ENCODE peak calls at places on chromosomes 1 and 21, in six cellular contexts. U is stimulated activated CD8-positive, alpha-beta memory T cell treated with anti-CD3 and anti-CD28 coated beads, Interleukin-7, amount 100 ng/mL, for 1 hour; A is AG08395; D is GM20000; E is T-helper 9 cell; G is AG09309. S is an unnamed sample.

GRCh38 chr1:50027794-50028193 is 4.0 kb upstream of the AGBL4 start:
- DNase-seq in U (no peak), D (no peak), A (no peak), E (no peak), G (no peak), S (no peak)

GRCh38 chr1:63651110-63651776 is 58.0 kb downstream of the PGM1 start:
- DNase-seq in E (no peak), D (no peak), G (no peak), A (peak; percentile 13), U (no peak), S (no peak)

GRCh38 chr1:9718006-9718680 is 66.6 kb downstream of the PIK3CD start:
- DNase-seq in U (no peak), G (no peak), A (no peak), E (no peak), D (no peak), S (no peak)

GRCh38 chr1:202130275-202130646 is 7.5 kb downstream of the GPR37L1 start:
- DNase-seq in E (no peak), D (no peak), G (no peak), A (no peak), U (no peak), S (no peak)

GRCh38 chr21:17270234-17270633 is 242.6 kb upstream of the CXADR start:
- DNase-seq in G (peak; percentile 17), U (no peak), A (peak; percentile 47), E (no peak), D (no peak), S (peak; percentile 15)

GRCh38 chr1:153745417-153745816 is 17.6 kb downstream of the INTS3 start:
- DNase-seq in A (no peak), U (no peak), E (no peak), G (no peak), D (no peak), S (no peak)

GRCh38 chr1:54107131-54107530 is 45.7 kb downstream of the CDCP2 start:
- DNase-seq in U (no peak), A (peak; percentile 56), D (no peak), G (no peak), E (no peak), S (no peak)

GRCh38 chr1:231049121-231049979 is 9.3 kb upstream of the FAM89A start:
- DNase-seq in G (no peak), U (no peak), E (no peak), D (no peak), A (no peak), S (peak; percentile 19)

GRCh38 chr1:25820247-25821111 is 725 bp downstream of the MTFR1L start:
- DNase-seq in G (no peak), A (peak; percentile 82), E (peak; percentile 51), U (peak; percentile 42), D (peak; percentile 89), S (peak; percentile 80)

GRCh38 chr1:214341459-214341858 is 60.5 kb downstream of the SMYD2 start:
- DNase-seq in A (no peak), G (no peak), D (no peak), U (no peak), E (no peak), S (no peak)

GRCh38 chr21:27422435-27422834 is 455.5 kb upstream of the ADAMTS5 start:
- DNase-seq in U (no peak), D (no peak), G (peak; percentile 34), A (no peak), E (no peak), S (no peak)

GRCh38 chr1:212618466-212619210 is 10.1 kb downstream of the ATF3 start:
- DNase-seq in D (no peak), A (peak; percentile 52), U (no peak), G (no peak), E (no peak), S (no peak)

GRCh38 chr21:35578831-35579470 is 481.4 kb downstream of the SETD4 start:
- DNase-seq in D (no peak), E (no peak), U (no peak), G (peak; percentile 38), A (no peak), S (no peak)

GRCh38 chr1:15101112-15101760 is 52.3 kb upstream of the TMEM51 start:
- DNase-seq in D (no peak), A (no peak), G (no peak), E (no peak), U (no peak), S (no peak)

GRCh38 chr1:19476440-19477190 is 8.7 kb downstream of the CAPZB start:
- DNase-seq in G (no peak), A (no peak), E (peak; percentile 37), D (peak; percentile 41), U (no peak), S (no peak)

GRCh38 chr1:35215346-35215745 is 22.4 kb upstream of the SFPQ start:
- DNase-seq in A (no peak), U (no peak), E (no peak), G (no peak), D (no peak), S (no peak)

GRCh38 chr1:6624712-6625578 is at the start of gene THAP3:
- DNase-seq in D (peak; percentile 97), A (peak; percentile 92), G (no peak), E (peak; percentile 95), U (peak; percentile 82), S (peak; percentile 94)

GRCh38 chr1:9413877-9414213 is 121.2 kb downstream of the SPSB1 start:
- DNase-seq in E (no peak), D (no peak), U (no peak), G (peak; percentile 37), A (peak; percentile 63), S (no peak)

GRCh38 chr1:199174336-199174735 is 535.5 kb downstream of the PTPRC start:
- DNase-seq in U (no peak), E (no peak), A (no peak), G (no peak), D (no peak), S (no peak)

GRCh38 chr21:40272037-40272436 is 404.8 kb downstream of the PCP4 start:
- DNase-seq in G (no peak), U (no peak), D (no peak), E (no peak), A (no peak), S (no peak)

GRCh38 chr1:234065794-234066447 is 161.4 kb downstream of the SLC35F3 start:
- DNase-seq in D (peak; percentile 72), U (peak; percentile 6), G (peak; percentile 16), A (peak; percentile 62), E (peak; percentile 62), S (peak; percentile 82)

GRCh38 chr1:155309423-155310021 is 856 bp downstream of the FDPS start:
- DNase-seq in A (no peak), E (no peak), D (no peak), G (no peak), U (no peak), S (peak; percentile 77)

GRCh38 chr1:27945020-27945419 is 10.2 kb downstream of the SMPDL3B start:
- DNase-seq in U (no peak), E (no peak), A (no peak), D (no peak), G (no peak), S (no peak)

GRCh38 chr1:194825382-194825781 is 1639.0 kb upstream of the B3GALT2 start:
- DNase-seq in E (no peak), U (no peak), A (no peak), D (no peak), G (no peak), S (no peak)

GRCh38 chr1:9371391-9371935 is 78.8 kb downstream of the SPSB1 start:
- DNase-seq in A (peak; percentile 68), E (no peak), G (no peak), U (no peak), D (no peak), S (no peak)

GRCh38 chr1:110785612-110786011 is 87.3 kb upstream of the CD53 start:
- DNase-seq in E (no peak), D (no peak), G (no peak), A (no peak), U (no peak), S (no peak)

GRCh38 chr1:36576118-36576517 is 93.4 kb upstream of the CSF3R start:
- DNase-seq in G (no peak), E (peak; percentile 39), A (peak; percentile 79), U (no peak), D (peak; percentile 76), S (peak; percentile 60)

GRCh38 chr1:96559707-96560588 is 161.6 kb upstream of the PTBP2 start:
- DNase-seq in A (peak; percentile 69), D (no peak), G (peak; percentile 94), U (no peak), E (no peak), S (peak; percentile 8)

GRCh38 chr1:40310983-40311642 is 6.0 kb downstream of the COL9A2 start:
- DNase-seq in A (no peak), E (no peak), U (no peak), D (no peak), G (no peak), S (no peak)

GRCh38 chr1:246592695-246593094 is 26.4 kb downstream of the CNST start:
- DNase-seq in U (no peak), E (no peak), A (peak; percentile 85), G (peak; percentile 93), D (no peak), S (no peak)

GRCh38 chr1:26784023-26784871 is 3.5 kb upstream of the PIGV start:
- DNase-seq in G (no peak), U (no peak), D (no peak), A (no peak), E (no peak), S (peak; percentile 91)